ENCODE peak calls at places on chromosomes 16 and 17, in six cellular contexts. W is CD8-positive, alpha-beta memory T cell; N is body of pancreas; I is psoas muscle; A is ascending aorta; L is fibroblast of lung. K is an unnamed sample.

GRCh38 chr16:83623091-83623730 is 184.6 kb upstream of the HSBP1 start:
- DNase-seq in I (no peak), W (no peak), A (no peak), N (no peak), L (no peak), K (no peak)

GRCh38 chr17:249236-249993 is 68.0 kb upstream of the DOC2B start:
- DNase-seq in A (peak; percentile 45), L (no peak), W (peak; percentile 25), N (peak; percentile 21), I (peak; percentile 23), K (peak; percentile 71)

GRCh38 chr16:84761448-84762368 is 58.1 kb upstream of the CRISPLD2 start:
- DNase-seq in W (no peak), N (no peak), I (no peak), L (peak; percentile 71), A (no peak), K (no peak)

GRCh38 chr17:82888583-82889495 is 49.0 kb upstream of the ZNF750 start:
- DNase-seq in W (no peak), L (no peak), A (no peak), I (peak; percentile 88), N (peak; percentile 92), K (peak; percentile 94)

GRCh38 chr17:76986318-76986717 is 118.1 kb downstream of the MGAT5B start:
- DNase-seq in A (no peak), N (no peak), W (no peak), L (no peak), I (peak; percentile 15), K (no peak)

GRCh38 chr17:80673152-80673920 is 128.7 kb downstream of the RPTOR start:
- DNase-seq in I (no peak), A (no peak), N (no peak), W (no peak), L (peak; percentile 58), K (no peak)

GRCh38 chr16:2156849-2157224 is 1.3 kb downstream of the TRAF7 start:
- DNase-seq in A (no peak), I (no peak), W (no peak), N (no peak), L (no peak), K (no peak)

GRCh38 chr17:48597775-48598631 is 4.4 kb upstream of the HOXB5 start:
- DNase-seq in A (peak; percentile 82), L (peak; percentile 96), I (peak; percentile 78), W (peak; percentile 68), N (peak; percentile 48), K (no peak)

GRCh38 chr17:6435968-6436367 is 1.0 kb upstream of the AIPL1 start:
- DNase-seq in A (no peak), L (peak; percentile 68), W (peak; percentile 71), I (peak; percentile 73), N (peak; percentile 68), K (peak; percentile 75)

GRCh38 chr17:78908426-78908825 is 5.4 kb upstream of the CEP295NL start:
- DNase-seq in I (no peak), L (no peak), N (peak; percentile 89), A (no peak), W (no peak), K (no peak)

GRCh38 chr16:58464047-58464915 is 35.7 kb upstream of the NDRG4 start:
- DNase-seq in I (no peak), L (no peak), W (no peak), A (no peak), N (peak; percentile 28), K (no peak)

GRCh38 chr16:52283018-52283417 is 263.9 kb downstream of the TOX3 start:
- DNase-seq in I (no peak), N (no peak), L (peak; percentile 56), W (no peak), A (no peak), K (no peak)

GRCh38 chr17:34579017-34579946 is at the start of gene TMEM132E:
- DNase-seq in A (no peak), W (no peak), N (peak; percentile 67), I (no peak), L (peak; percentile 4), K (peak; percentile 75)

GRCh38 chr16:69123894-69124293 is 8.5 kb downstream of the CHTF8 start:
- DNase-seq in N (peak; percentile 80), L (peak; percentile 83), A (no peak), I (no peak), W (peak; percentile 73), K (peak; percentile 27)

GRCh38 chr16:14640538-14640937 is 7.8 kb downstream of the BFAR start:
- DNase-seq in I (no peak), L (no peak), A (no peak), W (no peak), N (peak; percentile 22), K (no peak)

GRCh38 chr17:42188749-42189650 is 3.7 kb upstream of the HCRT start:
- DNase-seq in A (no peak), N (no peak), L (no peak), I (peak; percentile 27), W (no peak), K (no peak)

GRCh38 chr17:17125136-17126084 is 80.7 kb downstream of the PLD6 start:
- DNase-seq in L (peak; percentile 34), A (no peak), W (peak; percentile 53), I (peak; percentile 32), N (no peak), K (no peak)

GRCh38 chr16:2990891-2991290 is 10.6 kb upstream of the PKMYT1 start:
- DNase-seq in W (no peak), L (no peak), I (no peak), N (no peak), A (no peak), K (no peak)

GRCh38 chr16:49564577-49565224 is 191.1 kb downstream of the C16orf78 start:
- DNase-seq in L (no peak), A (no peak), I (no peak), W (no peak), N (peak; percentile 64), K (no peak)

GRCh38 chr16:73232555-73233422 is 184.9 kb upstream of the ZFHX3 start:
- DNase-seq in L (peak; percentile 95), N (peak; percentile 61), A (no peak), W (no peak), I (no peak), K (no peak)

DNA sequence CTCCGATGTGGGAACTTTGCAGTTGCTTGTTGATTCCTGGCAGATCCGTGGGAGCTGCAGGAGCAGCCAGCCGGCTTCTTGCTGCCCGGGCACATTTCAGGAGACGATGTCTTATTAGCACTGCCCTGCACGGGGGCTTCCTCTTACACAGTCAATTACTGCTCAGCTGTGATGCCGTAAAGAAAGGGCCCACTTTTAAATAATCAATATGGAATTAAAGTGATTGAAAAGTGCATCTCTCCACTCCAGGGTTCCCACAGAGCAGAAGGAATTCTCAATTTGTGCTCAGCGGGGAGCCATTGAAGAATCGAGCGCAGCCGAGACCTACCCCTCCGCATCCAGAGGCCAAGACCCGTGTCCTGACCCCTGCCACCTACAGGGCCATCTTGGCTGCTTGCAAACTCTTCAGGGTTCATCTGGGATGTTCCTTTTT is 399.4 kb upstream of the C16orf82 start:
- DNase-seq in A (no peak), I (no peak), L (no peak), W (no peak), N (no peak), K (no peak)
- H3K4me1 ChIP-seq in A (no peaks in the 10 kb centered on the region), I (no peaks in the 10 kb centered on the region), L (no peaks in the 10 kb centered on the region), W (no peaks in the 10 kb centered on the region), N (no peaks in the 10 kb centered on the region), K (no peaks in the 10 kb centered on the region)

DNA sequence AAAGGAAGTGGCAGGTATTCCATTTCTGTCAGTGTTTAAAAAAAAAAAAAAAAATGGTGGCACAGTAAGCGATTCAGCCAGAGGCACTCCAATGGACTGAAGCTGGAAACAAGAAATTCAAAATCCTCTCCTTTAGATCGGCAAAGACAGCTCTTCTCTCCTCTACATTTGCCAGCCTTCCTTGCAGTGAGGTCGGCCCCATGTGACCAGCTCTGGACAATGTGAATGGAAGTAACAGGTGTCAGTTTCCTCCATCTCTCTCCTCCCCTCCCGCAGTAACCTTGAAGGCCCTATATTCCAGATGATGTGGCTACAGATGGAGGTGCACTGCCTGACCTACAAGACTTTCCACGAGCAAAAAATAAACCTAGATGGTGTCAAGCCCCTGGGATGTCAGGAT is 15.0 kb downstream of the CUEDC1 start:
- DNase-seq in I (peak; percentile 36), W (no peak), N (peak; percentile 48), L (no peak), A (no peak), K (no peak)
- H3K4me3 ChIP-seq in I (no peak overlapping the region), W (no peak overlapping the region), N (no peak overlapping the region), L (no peak overlapping the region), A (no peak overlapping the region), K (no peak overlapping the region)

GRCh38 chr16:89955001-89955685 is 6.6 kb downstream of the DEF8 start:
- DNase-seq in N (no peak), A (no peak), I (peak; percentile 14), W (no peak), L (no peak), K (no peak)

GRCh38 chr16:89952049-89952448 is 3.5 kb downstream of the DEF8 start:
- DNase-seq in N (no peak), W (no peak), L (no peak), I (no peak), A (no peak), K (no peak)

GRCh38 chr16:89954462-89954861 is 5.9 kb downstream of the DEF8 start:
- DNase-seq in A (no peak), I (no peak), L (no peak), W (no peak), N (no peak), K (no peak)

GRCh38 chr16:89952551-89952950 is 4.0 kb downstream of the DEF8 start:
- DNase-seq in N (no peak), W (no peak), A (no peak), L (no peak), I (no peak), K (no peak)

DNA sequence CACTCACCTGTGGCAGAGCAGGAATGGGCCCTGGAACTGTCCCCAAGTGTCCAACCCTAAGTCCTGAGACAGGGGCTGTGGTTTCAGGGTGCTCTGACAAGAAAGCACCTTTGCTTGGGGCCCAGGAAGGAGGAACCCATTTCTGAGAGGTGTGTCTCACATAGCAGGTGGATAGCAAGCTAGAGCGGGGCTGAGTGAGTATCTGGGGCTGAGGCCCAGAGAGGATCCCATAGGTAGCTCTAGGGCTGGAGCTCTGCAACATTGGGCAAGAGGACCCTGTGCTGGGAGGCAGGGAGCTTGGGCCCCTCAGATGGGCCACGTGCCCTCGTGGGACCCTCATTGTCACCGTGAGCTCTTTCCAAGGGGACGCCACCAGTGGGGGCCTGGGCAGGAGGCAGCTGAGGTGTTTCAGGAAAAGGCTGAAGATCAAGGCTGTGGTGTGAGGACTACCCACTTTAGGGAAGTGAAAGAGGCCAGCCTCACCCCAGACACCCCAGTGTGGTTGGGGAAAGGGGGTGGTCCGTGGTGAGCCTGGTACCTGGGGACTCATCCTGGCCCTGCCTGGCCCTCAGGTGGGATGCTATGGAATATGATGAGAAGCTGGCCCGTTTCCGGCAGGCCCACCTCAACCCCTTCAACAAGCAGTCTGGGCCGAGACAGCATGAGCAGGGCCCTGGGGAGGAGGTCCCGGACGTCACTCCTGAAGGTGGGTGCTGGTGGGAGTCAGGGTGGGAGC is 5.3 kb downstream of the DEF8 start:
- DNase-seq in I (no peak), L (no peak), N (no peak), A (no peak), W (no peak), K (no peak)
- H3K4me1 ChIP-seq in I (no peaks in the 10 kb centered on the region), L (peaks cover 5% of the 10 kb centered on the region), N (peaks cover 10% of the 10 kb centered on the region), A (peaks cover 6% of the 10 kb centered on the region), W (peaks cover 9% of the 10 kb centered on the region), K (peaks cover 8% of the 10 kb centered on the region)

DNA sequence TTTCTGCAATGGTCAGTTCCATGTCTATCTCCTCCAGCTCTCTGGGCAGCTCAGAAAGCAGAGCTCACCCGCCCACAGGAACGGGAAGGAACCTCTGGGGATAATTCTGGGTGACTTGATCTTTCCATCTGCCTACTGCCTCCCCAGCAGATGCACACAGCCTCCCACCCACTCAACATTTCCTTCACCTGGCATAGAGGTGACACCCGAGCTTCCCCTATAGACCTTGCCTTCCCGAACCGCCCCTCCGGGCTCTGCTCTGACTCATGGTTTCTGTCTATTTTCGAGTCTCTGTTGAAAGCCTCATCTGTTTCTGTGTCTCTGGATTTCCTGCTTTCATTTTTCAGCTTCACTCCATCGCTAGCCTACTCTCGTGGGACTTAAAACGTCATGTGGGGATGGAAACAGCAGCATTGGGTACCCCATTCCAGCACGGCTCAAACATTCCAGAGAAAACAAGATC is 11.4 kb downstream of the GGA3 start:
- DNase-seq in N (no peak), W (peak; percentile 71), L (no peak), A (peak; percentile 81), I (peak; percentile 51), K (no peak)
- H3K4me3 ChIP-seq in N (no peak overlapping the region), W (peak overlapping the region; percentile 49), L (no peak overlapping the region), A (peak overlapping the region; percentile 45), I (no peak overlapping the region), K (no peak overlapping the region)

K was measured in upper lobe of right lung.